ENCODE peak calls at places on chromosomes 16 and 17, in eight cellular contexts. G is esophagus squamous epithelium; Q is kidney glomerular epithelial cell; T is adrenal gland; P is hypothalamus; U is occipital lobe; L is substantia nigra; Y is stimulated activated naive B cell treated with anti-CD40 and anti-IgM and Interleukin-4, amounts not matched to agents 10 μg/mL and 1 μg/mL and 100 μg/mL, for 72 hours. C is an unnamed sample.

GRCh38 chr16:59295474-59295873 is 561.4 kb upstream of the GOT2 start:
- DNase-seq in G (no peak), Q (no peak), T (no peak), P (no peak), U (no peak), L (no peak), Y (no peak), C (no peak)

GRCh38 chr16:72878301-72879269 is 169.3 kb downstream of the ZFHX3 start:
- DNase-seq in G (no peak), Q (no peak), T (peak), P (no peak), U (no peak), L (no peak), Y (no peak), C (no peak)

GRCh38 chr16:89044394-89045180 is 49.1 kb upstream of the ACSF3 start:
- DNase-seq in G (no peak), Q (no peak), T (no peak), P (no peak), U (no peak), L (no peak), Y (no peak), C (no peak)

GRCh38 chr16:17921357-17921978 is 415.1 kb downstream of the NPIPA8 start:
- DNase-seq in G (no peak), Q (no peak), T (peak), P (no peak), U (no peak), L (no peak), Y (peak), C (no peak)

GRCh38 chr17:10295728-10296343 is 77.0 kb downstream of the MYH13 start:
- DNase-seq in G (no peak), Q (no peak), T (peak), P (peak), U (peak), L (peak), Y (peak), C (peak)

GRCh38 chr17:20094777-20095176 is 85.6 kb downstream of the SPECC1 start:
- DNase-seq in G (no peak), Q (no peak), T (no peak), P (peak), U (no peak), L (no peak), Y (no peak), C (no peak)

GRCh38 chr17:7589204-7589868 is 558 bp downstream of the SOX15 start:
- DNase-seq in G (no peak), Q (peak), T (peak), P (peak), U (peak), L (peak), Y (peak), C (peak)

GRCh38 chr17:79038545-79039135 is 14.7 kb downstream of the C1QTNF1 start:
- DNase-seq in G (no peak), Q (no peak), T (peak), P (no peak), U (no peak), L (no peak), Y (no peak), C (no peak)

GRCh38 chr17:17613708-17614114 is 22.2 kb upstream of the PEMT start:
- DNase-seq in G (no peak), Q (peak), T (peak), P (peak), U (no peak), L (no peak), Y (peak), C (peak)

GRCh38 chr17:41793749-41794602 is 7.5 kb upstream of the JUP start:
- DNase-seq in G (no peak), Q (no peak), T (no peak), P (no peak), U (no peak), L (no peak), Y (no peak), C (no peak)

GRCh38 chr16:15899538-15900100 is 11.2 kb upstream of the CEP20 start:
- DNase-seq in G (no peak), Q (peak), T (peak), P (no peak), U (no peak), L (no peak), Y (peak), C (no peak)

GRCh38 chr16:69890891-69891282 is 60.2 kb upstream of the CLEC18A start:
- DNase-seq in G (no peak), Q (no peak), T (no peak), P (no peak), U (no peak), L (no peak), Y (no peak), C (no peak)

GRCh38 chr17:82003411-82004381 is 19.0 kb downstream of the CENPX start:
- DNase-seq in G (no peak), Q (peak), T (peak), P (no peak), U (no peak), L (no peak), Y (no peak), C (no peak)

GRCh38 chr16:85926370-85926769 is 27.4 kb downstream of the IRF8 start:
- DNase-seq in G (no peak), Q (no peak), T (no peak), P (no peak), U (no peak), L (no peak), Y (no peak), C (no peak)

GRCh38 chr16:83143788-83144187 is 517.0 kb downstream of the CDH13 start:
- DNase-seq in G (no peak), Q (peak), T (no peak), P (no peak), U (no peak), L (no peak), Y (no peak), C (no peak)

GRCh38 chr17:50048988-50049387 is 6.9 kb upstream of the ITGA3 start:
- DNase-seq in G (no peak), Q (no peak), T (peak), P (no peak), U (no peak), L (no peak), Y (no peak), C (no peak)

GRCh38 chr16:75003931-75004330 is 5.1 kb downstream of the ZNRF1 start:
- DNase-seq in G (no peak), Q (no peak), T (no peak), P (no peak), U (no peak), L (no peak), Y (no peak), C (no peak)

GRCh38 chr16:65120811-65121721 is 797 bp downstream of the CDH11 start:
- DNase-seq in G (no peak), Q (no peak), T (peak), P (peak), U (peak), L (no peak), Y (no peak), C (peak)

GRCh38 chr16:3074860-3075545 is 9.6 kb downstream of the IL32 start:
- DNase-seq in G (no peak), Q (no peak), T (no peak), P (no peak), U (no peak), L (no peak), Y (peak), C (no peak)

GRCh38 chr17:74497471-74497870 is 31.0 kb downstream of the CD300A start:
- DNase-seq in G (no peak), Q (no peak), T (no peak), P (no peak), U (no peak), L (no peak), Y (no peak), C (no peak)

GRCh38 chr17:70314096-70314495 is 144.8 kb downstream of the KCNJ2 start:
- DNase-seq in G (no peak), Q (no peak), T (no peak), P (no peak), U (no peak), L (no peak), Y (no peak), C (no peak)

GRCh38 chr17:78719630-78720298 is 62.3 kb downstream of the CYTH1 start:
- DNase-seq in G (no peak), Q (no peak), T (no peak), P (peak), U (no peak), L (no peak), Y (no peak), C (no peak)

GRCh38 chr17:75876190-75876937 is 2.0 kb downstream of the TRIM47 start:
- DNase-seq in G (no peak), Q (no peak), T (peak), P (no peak), U (no peak), L (no peak), Y (peak), C (no peak)

GRCh38 chr17:4161560-4162221 is 18.7 kb downstream of the CYB5D2 start:
- DNase-seq in G (no peak), Q (no peak), T (no peak), P (peak), U (no peak), L (no peak), Y (no peak), C (no peak)

GRCh38 chr17:7083592-7083991 is 3.5 kb upstream of the CLEC10A start:
- DNase-seq in G (no peak), Q (peak), T (no peak), P (no peak), U (no peak), L (no peak), Y (no peak), C (no peak)

GRCh38 chr17:68391561-68392268 is 65.6 kb downstream of the WIPI1 start:
- DNase-seq in G (no peak), Q (no peak), T (no peak), P (no peak), U (no peak), L (no peak), Y (no peak), C (no peak)

GRCh38 chr17:45775576-45776011 is 8.5 kb upstream of the CRHR1 start:
- DNase-seq in G (no peak), Q (no peak), T (peak), P (no peak), U (no peak), L (no peak), Y (no peak), C (no peak)

GRCh38 chr16:68425498-68426354 is 22.6 kb downstream of the SMPD3 start:
- DNase-seq in G (no peak), Q (no peak), T (no peak), P (no peak), U (no peak), L (no peak), Y (no peak), C (no peak)

GRCh38 chr17:1996243-1997145 is 28.6 kb downstream of the RTN4RL1 start:
- DNase-seq in G (no peak), Q (no peak), T (no peak), P (no peak), U (no peak), L (no peak), Y (no peak), C (no peak)

GRCh38 chr17:45660474-45660873 is 123.6 kb upstream of the CRHR1 start:
- DNase-seq in G (no peak), Q (no peak), T (no peak), P (no peak), U (no peak), L (no peak), Y (no peak), C (no peak)

GRCh38 chr17:6178959-6179358 is 108.8 kb downstream of the WSCD1 start:
- DNase-seq in G (no peak), Q (no peak), T (peak), P (no peak), U (no peak), L (no peak), Y (no peak), C (no peak)

GRCh38 chr16:4537376-4538066 is 1.1 kb downstream of the CDIP1 start:
- DNase-seq in G (no peak), Q (no peak), T (no peak), P (peak), U (no peak), L (no peak), Y (no peak), C (no peak)

GRCh38 chr17:27518048-27518447 is 61.8 kb downstream of the KSR1 start:
- DNase-seq in G (no peak), Q (no peak), T (no peak), P (no peak), U (no peak), L (no peak), Y (no peak), C (no peak)

GRCh38 chr16:49048557-49048956 is 233.1 kb downstream of the CBLN1 start:
- DNase-seq in G (no peak), Q (no peak), T (no peak), P (peak), U (peak), L (no peak), Y (no peak), C (peak)

GRCh38 chr16:66973716-66974115 is 12.7 kb downstream of the CES3 start:
- DNase-seq in G (no peak), Q (no peak), T (no peak), P (no peak), U (no peak), L (no peak), Y (no peak), C (no peak)

GRCh38 chr17:69326302-69327059 is 452 bp downstream of the ABCA5 start:
- DNase-seq in G (no peak), Q (peak), T (no peak), P (peak), U (no peak), L (no peak), Y (peak), C (no peak)

GRCh38 chr17:59752446-59752845 is 45.0 kb downstream of the VMP1 start:
- DNase-seq in G (no peak), Q (no peak), T (no peak), P (no peak), U (no peak), L (no peak), Y (no peak), C (no peak)

C was measured in anterior cingulate cortex.